ENCODE peak calls at places on chromosomes 4 and X, in eight cellular contexts. One of them, this sample, is unnamed. For H3K9me3 and H3K36me3, the result is how much of the 10 kb centered on the place peaks cover.

GRCh38 chr4:35080799-35081198 is 1163.5 kb downstream of the ARAP2 start:
- DNase-seq in psoas muscle: no peak
- DNase-seq in K562: no peak
- DNase-seq in left ventricle myocardium inferior: no peak
- DNase-seq in pancreas: no peak
- DNase-seq in right lobe of liver: no peak
- DNase-seq in astrocyte: no peak
- DNase-seq in spleen: no peak
- DNase-seq in this sample: no peak

GRCh38 chr4:4694296-4694772 is 152.5 kb upstream of the STX18 start:
- DNase-seq in spleen: no peak
- DNase-seq in left ventricle myocardium inferior: peak
- DNase-seq in K562: peak
- DNase-seq in astrocyte: no peak
- DNase-seq in pancreas: no peak
- DNase-seq in psoas muscle: no peak
- DNase-seq in right lobe of liver: no peak
- DNase-seq in this sample: peak

GRCh38 chrX:20967725-20968124 is 406.5 kb upstream of the CNKSR2 start:
- DNase-seq in left ventricle myocardium inferior: no peak
- DNase-seq in pancreas: no peak
- DNase-seq in right lobe of liver: no peak
- DNase-seq in K562: no peak
- DNase-seq in astrocyte: no peak
- DNase-seq in spleen: no peak
- DNase-seq in psoas muscle: no peak
- DNase-seq in this sample: no peak

GRCh38 chr4:141020801-141021261 is 112.4 kb downstream of the RNF150 start:
- DNase-seq in psoas muscle: no peak
- DNase-seq in astrocyte: peak
- DNase-seq in right lobe of liver: no peak
- DNase-seq in K562: no peak
- DNase-seq in spleen: no peak
- DNase-seq in pancreas: no peak
- DNase-seq in left ventricle myocardium inferior: no peak
- DNase-seq in this sample: no peak

GRCh38 chr4:184807797-184808718 is 17.7 kb downstream of the ACSL1 start:
- DNase-seq in K562: no peak
- DNase-seq in psoas muscle: peak
- DNase-seq in pancreas: no peak
- DNase-seq in spleen: no peak
- DNase-seq in astrocyte: peak
- DNase-seq in right lobe of liver: no peak
- DNase-seq in left ventricle myocardium inferior: no peak
- DNase-seq in this sample: peak

GRCh38 chr4:110586137-110586850 is 36.6 kb downstream of the PITX2 start:
- DNase-seq in pancreas: no peak
- DNase-seq in astrocyte: peak
- DNase-seq in spleen: no peak
- DNase-seq in right lobe of liver: no peak
- DNase-seq in K562: no peak
- DNase-seq in left ventricle myocardium inferior: no peak
- DNase-seq in psoas muscle: no peak
- DNase-seq in this sample: no peak

GRCh38 chr4:8776366-8776765 is 95.3 kb downstream of the HMX1 start:
- DNase-seq in astrocyte: no peak
- DNase-seq in left ventricle myocardium inferior: no peak
- DNase-seq in psoas muscle: peak
- DNase-seq in pancreas: no peak
- DNase-seq in right lobe of liver: peak
- DNase-seq in spleen: peak
- DNase-seq in K562: no peak
- DNase-seq in this sample: no peak

GRCh38 chr4:3287271-3287971 is 5.4 kb upstream of the RGS12 start:
- DNase-seq in astrocyte: no peak
- DNase-seq in K562: no peak
- DNase-seq in spleen: no peak
- DNase-seq in left ventricle myocardium inferior: no peak
- DNase-seq in right lobe of liver: peak
- DNase-seq in pancreas: no peak
- DNase-seq in psoas muscle: no peak
- DNase-seq in this sample: no peak

GRCh38 chr4:38500433-38500832 is 163.6 kb upstream of the KLF3 start:
- DNase-seq in pancreas: no peak
- DNase-seq in astrocyte: no peak
- DNase-seq in left ventricle myocardium inferior: no peak
- DNase-seq in spleen: no peak
- DNase-seq in right lobe of liver: no peak
- DNase-seq in psoas muscle: no peak
- DNase-seq in K562: no peak
- DNase-seq in this sample: peak

DNA sequence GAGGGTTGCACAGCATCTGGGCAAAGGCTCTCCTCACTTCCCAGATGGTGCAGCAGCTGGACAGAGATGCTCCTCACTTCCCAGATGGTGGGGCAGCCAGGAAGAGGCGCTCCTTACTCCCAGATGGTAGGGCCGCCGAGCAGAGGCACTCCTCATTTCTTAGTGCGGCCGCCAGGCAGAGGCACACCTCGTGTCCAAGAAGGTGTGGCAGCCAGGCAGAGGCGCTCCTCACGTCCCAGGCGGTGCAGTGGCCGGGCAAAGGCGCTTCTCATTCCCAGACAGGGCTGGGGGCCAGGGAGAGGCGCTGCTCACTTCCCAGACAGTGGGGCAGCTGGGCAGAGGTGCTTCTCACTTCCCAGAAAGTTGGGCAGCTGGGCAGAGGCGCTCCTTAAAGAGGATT is 48.8 kb downstream of the ZNF732 start:
- DNase-seq in spleen: no peak
- DNase-seq in left ventricle myocardium inferior: no peak
- DNase-seq in psoas muscle: no peak
- DNase-seq in K562: no peak
- DNase-seq in right lobe of liver: no peak
- DNase-seq in astrocyte: no peak
- DNase-seq in pancreas: no peak
- DNase-seq in this sample: no peak
- H3K9me3 ChIP-seq in spleen: half or more
- H3K9me3 ChIP-seq in left ventricle myocardium inferior: half or more
- H3K9me3 ChIP-seq in psoas muscle: half or more
- H3K9me3 ChIP-seq in K562: under half
- H3K9me3 ChIP-seq in right lobe of liver: under half
- H3K9me3 ChIP-seq in astrocyte: under half
- H3K9me3 ChIP-seq in pancreas: under half
- H3K9me3 ChIP-seq in this sample: under half

GRCh38 chr4:126761947-126762650 is 870.7 kb upstream of the INTU start:
- DNase-seq in spleen: no peak
- DNase-seq in psoas muscle: no peak
- DNase-seq in astrocyte: no peak
- DNase-seq in left ventricle myocardium inferior: no peak
- DNase-seq in K562: no peak
- DNase-seq in right lobe of liver: no peak
- DNase-seq in pancreas: no peak
- DNase-seq in this sample: no peak

GRCh38 chr4:126762651-126763247 is 870.0 kb upstream of the INTU start:
- DNase-seq in right lobe of liver: no peak
- DNase-seq in astrocyte: no peak
- DNase-seq in psoas muscle: no peak
- DNase-seq in pancreas: no peak
- DNase-seq in K562: no peak
- DNase-seq in left ventricle myocardium inferior: no peak
- DNase-seq in spleen: no peak
- DNase-seq in this sample: no peak

GRCh38 chr4:126768338-126768737 is 864.4 kb upstream of the INTU start:
- DNase-seq in psoas muscle: no peak
- DNase-seq in left ventricle myocardium inferior: no peak
- DNase-seq in astrocyte: no peak
- DNase-seq in right lobe of liver: no peak
- DNase-seq in pancreas: no peak
- DNase-seq in spleen: no peak
- DNase-seq in K562: no peak
- DNase-seq in this sample: no peak

DNA sequence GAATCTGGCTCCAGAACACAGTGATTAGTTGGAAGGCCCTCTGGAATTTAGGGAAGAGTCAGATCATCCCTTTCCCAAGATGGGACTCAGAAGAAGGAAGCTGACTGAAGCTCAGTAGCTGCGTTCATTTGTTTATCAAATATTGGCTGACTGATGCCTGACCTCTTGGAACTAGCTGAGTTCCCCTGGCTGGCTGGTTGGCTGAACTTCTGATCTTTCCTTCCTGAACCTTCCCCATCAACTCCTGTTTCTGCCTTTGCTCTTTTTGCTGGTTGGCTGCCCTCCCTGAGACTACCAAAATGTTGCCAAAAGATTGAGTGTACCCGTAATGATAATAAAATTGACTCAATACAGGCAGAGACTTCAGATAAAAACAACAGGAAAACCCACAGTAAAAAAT is 866.5 kb upstream of the INTU start:
- DNase-seq in K562: no peak
- DNase-seq in right lobe of liver: peak
- DNase-seq in spleen: no peak
- DNase-seq in psoas muscle: no peak
- DNase-seq in astrocyte: no peak
- DNase-seq in pancreas: no peak
- DNase-seq in left ventricle myocardium inferior: peak
- DNase-seq in this sample: peak
- H3K36me3 ChIP-seq in K562: under half
- H3K36me3 ChIP-seq in right lobe of liver: under half
- H3K36me3 ChIP-seq in spleen: under half
- H3K36me3 ChIP-seq in psoas muscle: under half
- H3K36me3 ChIP-seq in astrocyte: under half
- H3K36me3 ChIP-seq in pancreas: under half
- H3K36me3 ChIP-seq in left ventricle myocardium inferior: under half
- H3K36me3 ChIP-seq in this sample: under half

GRCh38 chr4:118760493-118760892 is 75.3 kb downstream of the METTL14 start:
- DNase-seq in astrocyte: no peak
- DNase-seq in spleen: no peak
- DNase-seq in left ventricle myocardium inferior: no peak
- DNase-seq in psoas muscle: no peak
- DNase-seq in right lobe of liver: no peak
- DNase-seq in K562: no peak
- DNase-seq in pancreas: no peak
- DNase-seq in this sample: no peak
- H3K4me3 ChIP-seq in astrocyte: no peak
- H3K4me3 ChIP-seq in spleen: no peak
- H3K4me3 ChIP-seq in left ventricle myocardium inferior: no peak
- H3K4me3 ChIP-seq in psoas muscle: no peak
- H3K4me3 ChIP-seq in right lobe of liver: no peak
- H3K4me3 ChIP-seq in K562: no peak
- H3K4me3 ChIP-seq in pancreas: no peak
- H3K4me3 ChIP-seq in this sample: no peak

GRCh38 chrX:55619547-55619946 is 3.7 kb upstream of the FOXR2 start:
- DNase-seq in right lobe of liver: no peak
- DNase-seq in pancreas: no peak
- DNase-seq in K562: no peak
- DNase-seq in astrocyte: no peak
- DNase-seq in spleen: no peak
- DNase-seq in psoas muscle: no peak
- DNase-seq in left ventricle myocardium inferior: no peak
- DNase-seq in this sample: no peak
- H3K9me3 ChIP-seq in right lobe of liver: under half
- H3K9me3 ChIP-seq in pancreas: under half
- H3K9me3 ChIP-seq in K562: under half
- H3K9me3 ChIP-seq in astrocyte: under half
- H3K9me3 ChIP-seq in spleen: under half
- H3K9me3 ChIP-seq in psoas muscle: under half
- H3K9me3 ChIP-seq in left ventricle myocardium inferior: under half
- H3K9me3 ChIP-seq in this sample: under half

DNA sequence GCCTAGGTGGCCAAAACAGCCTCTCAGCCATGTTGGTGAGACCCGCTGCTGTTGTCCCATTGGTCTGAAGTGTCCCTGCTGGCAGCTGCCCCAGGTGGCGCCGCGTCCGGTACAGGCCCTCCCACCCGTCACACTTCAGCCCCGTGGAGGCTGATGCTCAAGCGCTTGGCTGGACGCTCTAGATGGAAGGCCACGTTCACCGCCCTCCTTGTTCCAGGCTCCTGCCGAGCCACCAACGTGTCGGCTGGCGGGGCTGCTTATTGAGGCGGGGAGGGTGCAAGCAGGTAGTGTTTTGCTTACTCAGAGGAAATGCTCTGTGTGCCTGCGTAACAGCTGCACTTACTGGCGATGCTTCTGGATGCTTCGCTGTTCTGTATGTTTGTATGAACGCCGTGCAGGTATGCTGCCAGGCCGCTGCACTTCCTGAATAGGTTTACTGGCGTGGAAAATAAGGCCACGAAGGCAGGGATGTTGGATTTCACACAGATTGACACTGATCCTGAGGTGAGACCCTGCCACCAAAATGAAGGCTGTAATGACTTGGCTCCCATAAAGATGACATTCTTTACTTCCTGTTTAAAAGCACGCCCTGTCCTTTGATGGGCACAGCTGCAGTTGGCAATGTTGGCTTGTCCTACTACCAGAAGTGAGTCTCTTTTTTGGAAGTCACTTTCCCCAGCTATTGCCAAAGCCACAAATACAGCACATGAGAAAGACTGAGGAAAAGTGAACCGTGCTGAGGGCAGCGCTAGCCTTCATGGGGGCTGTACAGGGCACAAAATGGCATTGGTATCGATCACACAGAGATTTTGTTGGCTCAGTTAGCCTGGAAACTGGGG is 21.0 kb upstream of the CLCN4 start:
- DNase-seq in psoas muscle: no peak
- DNase-seq in right lobe of liver: no peak
- DNase-seq in left ventricle myocardium inferior: no peak
- DNase-seq in astrocyte: no peak
- DNase-seq in spleen: no peak
- DNase-seq in K562: no peak
- DNase-seq in pancreas: no peak
- DNase-seq in this sample: no peak
- H3K36me3 ChIP-seq in psoas muscle: under half
- H3K36me3 ChIP-seq in right lobe of liver: under half
- H3K36me3 ChIP-seq in left ventricle myocardium inferior: half or more
- H3K36me3 ChIP-seq in astrocyte: under half
- H3K36me3 ChIP-seq in spleen: under half
- H3K36me3 ChIP-seq in K562: under half
- H3K36me3 ChIP-seq in pancreas: under half
- H3K36me3 ChIP-seq in this sample: under half

GRCh38 chrX:139203681-139204575 is 326.6 kb upstream of the F9 start:
- DNase-seq in psoas muscle: peak
- DNase-seq in pancreas: no peak
- DNase-seq in spleen: peak
- DNase-seq in K562: peak
- DNase-seq in astrocyte: no peak
- DNase-seq in right lobe of liver: peak
- DNase-seq in left ventricle myocardium inferior: no peak
- DNase-seq in this sample: peak
- H3K4me3 ChIP-seq in psoas muscle: peak
- H3K4me3 ChIP-seq in pancreas: no peak
- H3K4me3 ChIP-seq in spleen: peak
- H3K4me3 ChIP-seq in K562: peak
- H3K4me3 ChIP-seq in astrocyte: peak
- H3K4me3 ChIP-seq in right lobe of liver: peak
- H3K4me3 ChIP-seq in left ventricle myocardium inferior: peak
- H3K4me3 ChIP-seq in this sample: peak

GRCh38 chr4:43556262-43556661 is 663.7 kb downstream of the GRXCR1 start:
- DNase-seq in left ventricle myocardium inferior: no peak
- DNase-seq in spleen: no peak
- DNase-seq in astrocyte: no peak
- DNase-seq in right lobe of liver: no peak
- DNase-seq in pancreas: no peak
- DNase-seq in psoas muscle: no peak
- DNase-seq in K562: no peak
- DNase-seq in this sample: no peak
- H3K9me3 ChIP-seq in left ventricle myocardium inferior: under half
- H3K9me3 ChIP-seq in spleen: under half
- H3K9me3 ChIP-seq in astrocyte: under half
- H3K9me3 ChIP-seq in right lobe of liver: under half
- H3K9me3 ChIP-seq in pancreas: under half
- H3K9me3 ChIP-seq in psoas muscle: under half
- H3K9me3 ChIP-seq in K562: under half
- H3K9me3 ChIP-seq in this sample: under half